ENCODE peak calls at places on chromosomes 6 and 20, in nine cellular contexts. One of them, this sample, is unnamed. For H3K4me1, the result is how much of the 10 kb centered on the place peaks cover.

GRCh38 chr6:28981833-28982475 is 23.2 kb downstream of the ZNF311 start:
- DNase-seq in BE2C: peak
- DNase-seq in lower lobe of right lung: peak
- DNase-seq in SK-N-SH: peak
- DNase-seq in ovary: peak
- DNase-seq in mucosa of descending colon: peak
- DNase-seq in right cardiac atrium: peak
- DNase-seq in pancreas: peak
- DNase-seq in fibroblast of lung: peak
- DNase-seq in this sample: peak

GRCh38 chr20:19661717-19662637 is 96.1 kb upstream of the RIN2 start:
- DNase-seq in BE2C: peak
- DNase-seq in lower lobe of right lung: peak
- DNase-seq in SK-N-SH: peak
- DNase-seq in ovary: peak
- DNase-seq in mucosa of descending colon: peak
- DNase-seq in right cardiac atrium: peak
- DNase-seq in pancreas: peak
- DNase-seq in fibroblast of lung: peak
- DNase-seq in this sample: peak

GRCh38 chr6:43699564-43700186 is 12.1 kb upstream of the MRPS18A start:
- DNase-seq in BE2C: no peak
- DNase-seq in lower lobe of right lung: no peak
- DNase-seq in SK-N-SH: no peak
- DNase-seq in ovary: no peak
- DNase-seq in mucosa of descending colon: peak
- DNase-seq in right cardiac atrium: no peak
- DNase-seq in pancreas: no peak
- DNase-seq in fibroblast of lung: peak
- DNase-seq in this sample: no peak

GRCh38 chr6:104579464-104579863 is 280.3 kb downstream of the HACE1 start:
- DNase-seq in BE2C: no peak
- DNase-seq in lower lobe of right lung: no peak
- DNase-seq in SK-N-SH: no peak
- DNase-seq in ovary: no peak
- DNase-seq in mucosa of descending colon: no peak
- DNase-seq in right cardiac atrium: no peak
- DNase-seq in pancreas: no peak
- DNase-seq in fibroblast of lung: no peak
- DNase-seq in this sample: no peak

GRCh38 chr6:99132026-99132425 is 184.3 kb upstream of the FBXL4 start:
- DNase-seq in BE2C: no peak
- DNase-seq in lower lobe of right lung: no peak
- DNase-seq in SK-N-SH: no peak
- DNase-seq in ovary: no peak
- DNase-seq in mucosa of descending colon: no peak
- DNase-seq in right cardiac atrium: no peak
- DNase-seq in pancreas: peak
- DNase-seq in fibroblast of lung: peak
- DNase-seq in this sample: no peak

GRCh38 chr20:13017883-13018535 is 9.2 kb downstream of the SPTLC3 start:
- DNase-seq in BE2C: no peak
- DNase-seq in lower lobe of right lung: no peak
- DNase-seq in SK-N-SH: no peak
- DNase-seq in ovary: no peak
- DNase-seq in mucosa of descending colon: no peak
- DNase-seq in right cardiac atrium: no peak
- DNase-seq in pancreas: no peak
- DNase-seq in fibroblast of lung: no peak
- DNase-seq in this sample: no peak

GRCh38 chr6:127178746-127179145 is 60.3 kb downstream of the RSPO3 start:
- DNase-seq in BE2C: no peak
- DNase-seq in lower lobe of right lung: no peak
- DNase-seq in SK-N-SH: no peak
- DNase-seq in ovary: no peak
- DNase-seq in mucosa of descending colon: no peak
- DNase-seq in right cardiac atrium: no peak
- DNase-seq in pancreas: no peak
- DNase-seq in fibroblast of lung: peak
- DNase-seq in this sample: no peak

GRCh38 chr6:104418125-104418524 is 441.6 kb downstream of the HACE1 start:
- DNase-seq in BE2C: no peak
- DNase-seq in lower lobe of right lung: no peak
- DNase-seq in SK-N-SH: no peak
- DNase-seq in ovary: no peak
- DNase-seq in mucosa of descending colon: no peak
- DNase-seq in right cardiac atrium: no peak
- DNase-seq in pancreas: no peak
- DNase-seq in fibroblast of lung: no peak
- DNase-seq in this sample: no peak

GRCh38 chr6:85113934-85114582 is 335.8 kb upstream of the NT5E start:
- DNase-seq in BE2C: no peak
- DNase-seq in lower lobe of right lung: no peak
- DNase-seq in SK-N-SH: no peak
- DNase-seq in ovary: peak
- DNase-seq in mucosa of descending colon: no peak
- DNase-seq in right cardiac atrium: peak
- DNase-seq in pancreas: no peak
- DNase-seq in fibroblast of lung: no peak
- DNase-seq in this sample: no peak

GRCh38 chr20:24034820-24035219 is 46.2 kb upstream of the GGTLC1 start:
- DNase-seq in BE2C: no peak
- DNase-seq in lower lobe of right lung: no peak
- DNase-seq in SK-N-SH: no peak
- DNase-seq in ovary: no peak
- DNase-seq in mucosa of descending colon: no peak
- DNase-seq in right cardiac atrium: no peak
- DNase-seq in pancreas: no peak
- DNase-seq in fibroblast of lung: no peak
- DNase-seq in this sample: peak

GRCh38 chr6:89197141-89197540 is 20.0 kb downstream of the GABRR1 start:
- DNase-seq in BE2C: no peak
- DNase-seq in lower lobe of right lung: no peak
- DNase-seq in SK-N-SH: no peak
- DNase-seq in ovary: no peak
- DNase-seq in mucosa of descending colon: no peak
- DNase-seq in right cardiac atrium: no peak
- DNase-seq in pancreas: no peak
- DNase-seq in fibroblast of lung: no peak
- DNase-seq in this sample: no peak

GRCh38 chr6:90083891-90084290 is 189.6 kb downstream of the GJA10 start:
- DNase-seq in BE2C: no peak
- DNase-seq in lower lobe of right lung: no peak
- DNase-seq in SK-N-SH: no peak
- DNase-seq in ovary: no peak
- DNase-seq in mucosa of descending colon: no peak
- DNase-seq in right cardiac atrium: no peak
- DNase-seq in pancreas: no peak
- DNase-seq in fibroblast of lung: no peak
- DNase-seq in this sample: no peak

GRCh38 chr20:45611054-45611453 is 18.5 kb upstream of the WFDC10A start:
- DNase-seq in BE2C: no peak
- DNase-seq in lower lobe of right lung: no peak
- DNase-seq in SK-N-SH: no peak
- DNase-seq in ovary: no peak
- DNase-seq in mucosa of descending colon: no peak
- DNase-seq in right cardiac atrium: no peak
- DNase-seq in pancreas: no peak
- DNase-seq in fibroblast of lung: peak
- DNase-seq in this sample: peak

GRCh38 chr20:50563133-50563944 is 53.2 kb downstream of the PTPN1 start:
- DNase-seq in BE2C: no peak
- DNase-seq in lower lobe of right lung: no peak
- DNase-seq in SK-N-SH: no peak
- DNase-seq in ovary: no peak
- DNase-seq in mucosa of descending colon: no peak
- DNase-seq in right cardiac atrium: no peak
- DNase-seq in pancreas: no peak
- DNase-seq in fibroblast of lung: no peak
- DNase-seq in this sample: no peak

GRCh38 chr6:135195045-135195444 is 13.9 kb downstream of the MYB start:
- DNase-seq in BE2C: no peak
- DNase-seq in lower lobe of right lung: no peak
- DNase-seq in SK-N-SH: no peak
- DNase-seq in ovary: no peak
- DNase-seq in mucosa of descending colon: no peak
- DNase-seq in right cardiac atrium: no peak
- DNase-seq in pancreas: no peak
- DNase-seq in fibroblast of lung: no peak
- DNase-seq in this sample: no peak

GRCh38 chr6:154537486-154537885 is 27.0 kb upstream of the CNKSR3 start:
- DNase-seq in BE2C: no peak
- DNase-seq in lower lobe of right lung: no peak
- DNase-seq in SK-N-SH: no peak
- DNase-seq in ovary: no peak
- DNase-seq in mucosa of descending colon: peak
- DNase-seq in right cardiac atrium: no peak
- DNase-seq in pancreas: no peak
- DNase-seq in fibroblast of lung: no peak
- DNase-seq in this sample: no peak

GRCh38 chr6:44263357-44264100 is 1.8 kb downstream of the NFKBIE start:
- DNase-seq in BE2C: no peak
- DNase-seq in lower lobe of right lung: no peak
- DNase-seq in SK-N-SH: no peak
- DNase-seq in ovary: no peak
- DNase-seq in mucosa of descending colon: no peak
- DNase-seq in right cardiac atrium: no peak
- DNase-seq in pancreas: no peak
- DNase-seq in fibroblast of lung: peak
- DNase-seq in this sample: no peak

GRCh38 chr6:36917541-36918193 is 31.9 kb downstream of the C6orf89 start:
- DNase-seq in BE2C: no peak
- DNase-seq in lower lobe of right lung: peak
- DNase-seq in SK-N-SH: no peak
- DNase-seq in ovary: peak
- DNase-seq in mucosa of descending colon: no peak
- DNase-seq in right cardiac atrium: peak
- DNase-seq in pancreas: no peak
- DNase-seq in fibroblast of lung: peak
- DNase-seq in this sample: no peak

GRCh38 chr6:72579865-72580264 is 42.0 kb upstream of the KCNQ5 start:
- DNase-seq in BE2C: no peak
- DNase-seq in lower lobe of right lung: no peak
- DNase-seq in SK-N-SH: no peak
- DNase-seq in ovary: no peak
- DNase-seq in mucosa of descending colon: no peak
- DNase-seq in right cardiac atrium: no peak
- DNase-seq in pancreas: no peak
- DNase-seq in fibroblast of lung: peak
- DNase-seq in this sample: no peak

DNA sequence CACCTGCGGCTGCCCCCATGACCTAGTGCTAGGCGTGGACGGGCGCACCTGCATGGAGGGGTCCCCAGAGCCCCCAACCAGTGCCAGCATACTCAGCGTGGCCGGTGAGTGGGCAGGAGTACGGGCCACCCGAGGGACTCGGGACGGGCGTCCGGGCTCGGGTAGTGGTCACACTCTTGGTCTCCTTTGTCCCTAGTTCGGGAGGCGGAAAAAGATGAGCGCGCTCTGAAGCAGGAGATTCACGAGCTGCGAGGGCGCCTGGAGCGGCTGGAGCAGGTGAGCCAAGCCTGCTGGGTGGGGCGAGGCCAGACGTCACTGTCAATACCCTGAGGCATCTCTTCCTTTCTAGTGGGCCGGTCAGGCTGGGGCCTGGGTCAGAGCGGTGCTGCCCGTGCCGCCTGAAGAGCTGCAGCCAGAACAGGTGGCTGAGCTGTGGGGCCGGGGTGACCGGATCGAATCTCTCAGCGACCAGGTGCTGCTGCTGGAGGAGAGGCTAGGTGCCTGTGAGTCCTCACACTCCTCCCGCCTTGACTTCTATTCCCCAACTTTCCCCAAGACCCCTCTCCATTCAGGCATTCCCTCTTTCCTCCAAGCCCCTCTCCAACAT is 2.9 kb downstream of the EGFL8 start:
- DNase-seq in BE2C: no peak
- DNase-seq in lower lobe of right lung: no peak
- DNase-seq in SK-N-SH: no peak
- DNase-seq in ovary: peak
- DNase-seq in mucosa of descending colon: peak
- DNase-seq in right cardiac atrium: peak
- DNase-seq in pancreas: peak
- DNase-seq in fibroblast of lung: no peak
- DNase-seq in this sample: no peak
- H3K4me1 ChIP-seq in BE2C: under half
- H3K4me1 ChIP-seq in lower lobe of right lung: under half
- H3K4me1 ChIP-seq in SK-N-SH: under half
- H3K4me1 ChIP-seq in ovary: under half
- H3K4me1 ChIP-seq in mucosa of descending colon: under half
- H3K4me1 ChIP-seq in right cardiac atrium: under half
- H3K4me1 ChIP-seq in pancreas: under half
- H3K4me1 ChIP-seq in fibroblast of lung: under half
- H3K4me1 ChIP-seq in this sample: under half

GRCh38 chr20:33789109-33789857 is 21.9 kb upstream of the CHMP4B start:
- DNase-seq in BE2C: peak
- DNase-seq in lower lobe of right lung: peak
- DNase-seq in SK-N-SH: peak
- DNase-seq in ovary: no peak
- DNase-seq in mucosa of descending colon: peak
- DNase-seq in right cardiac atrium: no peak
- DNase-seq in pancreas: no peak
- DNase-seq in fibroblast of lung: peak
- DNase-seq in this sample: peak
- H3K4me1 ChIP-seq in BE2C: under half
- H3K4me1 ChIP-seq in lower lobe of right lung: under half
- H3K4me1 ChIP-seq in SK-N-SH: under half
- H3K4me1 ChIP-seq in ovary: under half
- H3K4me1 ChIP-seq in mucosa of descending colon: under half
- H3K4me1 ChIP-seq in right cardiac atrium: under half
- H3K4me1 ChIP-seq in pancreas: under half
- H3K4me1 ChIP-seq in fibroblast of lung: under half
- H3K4me1 ChIP-seq in this sample: under half

GRCh38 chr20:3783516-3784225 is 2.4 kb upstream of the SPEF1 start:
- DNase-seq in BE2C: no peak
- DNase-seq in lower lobe of right lung: peak
- DNase-seq in SK-N-SH: no peak
- DNase-seq in ovary: no peak
- DNase-seq in mucosa of descending colon: no peak
- DNase-seq in right cardiac atrium: no peak
- DNase-seq in pancreas: peak
- DNase-seq in fibroblast of lung: no peak
- DNase-seq in this sample: no peak
- H3K4me1 ChIP-seq in BE2C: under half
- H3K4me1 ChIP-seq in lower lobe of right lung: half or more
- H3K4me1 ChIP-seq in SK-N-SH: under half
- H3K4me1 ChIP-seq in ovary: under half
- H3K4me1 ChIP-seq in mucosa of descending colon: under half
- H3K4me1 ChIP-seq in right cardiac atrium: under half
- H3K4me1 ChIP-seq in pancreas: under half
- H3K4me1 ChIP-seq in fibroblast of lung: under half
- H3K4me1 ChIP-seq in this sample: under half

GRCh38 chr6:26025894-26026832 is 61.1 kb upstream of the HFE start:
- DNase-seq in BE2C: peak
- DNase-seq in lower lobe of right lung: peak
- DNase-seq in SK-N-SH: peak
- DNase-seq in ovary: peak
- DNase-seq in mucosa of descending colon: peak
- DNase-seq in right cardiac atrium: peak
- DNase-seq in pancreas: peak
- DNase-seq in fibroblast of lung: peak
- DNase-seq in this sample: peak
- H3K4me1 ChIP-seq in BE2C: under half
- H3K4me1 ChIP-seq in lower lobe of right lung: under half
- H3K4me1 ChIP-seq in SK-N-SH: under half
- H3K4me1 ChIP-seq in ovary: under half
- H3K4me1 ChIP-seq in mucosa of descending colon: under half
- H3K4me1 ChIP-seq in right cardiac atrium: under half
- H3K4me1 ChIP-seq in pancreas: under half
- H3K4me1 ChIP-seq in fibroblast of lung: under half
- H3K4me1 ChIP-seq in this sample: under half